ENCODE peak calls at places on chromosome 1, in five cellular contexts. Q is esophagus squamous epithelium; H is CD8-positive, alpha-beta memory T cell; X is cardiac muscle cell; N is adrenal gland. Y is an unnamed sample. For H3K4me1, the result is how much of the 10 kb centered on the place peaks cover.

GRCh38 chr1:940121-941026 is 16.7 kb downstream of the SAMD11 start:
- DNase-seq in Q (no peak), H (no peak), X (peak), N (peak), Y (peak)

GRCh38 chr1:67612690-67613322 is 72.2 kb upstream of the GADD45A start:
- DNase-seq in Q (no peak), H (no peak), X (peak), N (no peak), Y (no peak)

GRCh38 chr1:153259387-153259786 is at the start of gene LORICRIN:
- DNase-seq in Q (no peak), H (no peak), X (no peak), N (no peak), Y (no peak)

GRCh38 chr1:82106672-82107071 is 305.9 kb downstream of the ADGRL2 start:
- DNase-seq in Q (no peak), H (no peak), X (no peak), N (no peak), Y (no peak)

GRCh38 chr1:229880271-229881170 is 186.5 kb upstream of the GALNT2 start:
- DNase-seq in Q (no peak), H (no peak), X (no peak), N (no peak), Y (no peak)

GRCh38 chr1:230548997-230549396 is 93.3 kb upstream of the COG2 start:
- DNase-seq in Q (no peak), H (no peak), X (no peak), N (no peak), Y (no peak)

GRCh38 chr1:179142889-179143299 is 61.0 kb downstream of the TOR3A start:
- DNase-seq in Q (no peak), H (no peak), X (no peak), N (no peak), Y (no peak)

GRCh38 chr1:77031101-77031662 is 163.9 kb downstream of the ST6GALNAC5 start:
- DNase-seq in Q (no peak), H (no peak), X (no peak), N (no peak), Y (no peak)

GRCh38 chr1:25431495-25432363 is 1.0 kb downstream of the MACO1 start:
- DNase-seq in Q (no peak), H (no peak), X (no peak), N (peak), Y (peak)

GRCh38 chr1:35173516-35174224 is 19.3 kb downstream of the SFPQ start:
- DNase-seq in Q (no peak), H (no peak), X (no peak), N (no peak), Y (no peak)

GRCh38 chr1:156600733-156601121 is 552 bp downstream of the GPATCH4 start:
- DNase-seq in Q (no peak), H (no peak), X (no peak), N (no peak), Y (no peak)

GRCh38 chr1:3529099-3529729 is 74.7 kb downstream of the ARHGEF16 start:
- DNase-seq in Q (no peak), H (no peak), X (peak), N (no peak), Y (peak)

GRCh38 chr1:87957331-87957730 is 628.7 kb downstream of the LMO4 start:
- DNase-seq in Q (no peak), H (no peak), X (no peak), N (no peak), Y (no peak)

GRCh38 chr1:184060316-184060715 is 8.8 kb downstream of the TSEN15 start:
- DNase-seq in Q (no peak), H (no peak), X (no peak), N (no peak), Y (no peak)
- H3K4me3 ChIP-seq in Q (no peak), H (no peak), X (no peak), N (no peak), Y (no peak)

DNA sequence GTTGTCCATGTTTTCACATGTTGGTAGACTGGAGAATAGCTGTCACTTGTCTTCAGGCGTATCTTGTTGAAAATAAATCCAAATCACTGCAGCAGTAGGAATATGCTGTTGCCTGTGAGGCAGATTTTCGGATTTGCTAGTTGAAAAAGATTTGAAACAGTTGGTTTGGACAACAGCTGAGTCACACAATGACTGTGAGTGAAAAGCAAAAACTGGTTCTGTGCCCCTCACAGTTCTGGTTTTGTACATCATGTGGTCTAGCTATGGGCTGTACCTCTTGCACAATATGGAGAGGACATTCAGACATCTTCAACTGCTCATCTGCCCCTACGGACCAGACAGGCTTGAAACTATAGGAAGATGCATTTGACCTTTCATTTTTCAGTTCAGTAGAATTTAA is 1.8 kb downstream of the ARF1 start:
- DNase-seq in Q (no peak), H (no peak), X (no peak), N (peak), Y (peak)
- H3K4me1 ChIP-seq in Q (half or more), H (half or more), X (half or more), N (half or more), Y (half or more)

DNA sequence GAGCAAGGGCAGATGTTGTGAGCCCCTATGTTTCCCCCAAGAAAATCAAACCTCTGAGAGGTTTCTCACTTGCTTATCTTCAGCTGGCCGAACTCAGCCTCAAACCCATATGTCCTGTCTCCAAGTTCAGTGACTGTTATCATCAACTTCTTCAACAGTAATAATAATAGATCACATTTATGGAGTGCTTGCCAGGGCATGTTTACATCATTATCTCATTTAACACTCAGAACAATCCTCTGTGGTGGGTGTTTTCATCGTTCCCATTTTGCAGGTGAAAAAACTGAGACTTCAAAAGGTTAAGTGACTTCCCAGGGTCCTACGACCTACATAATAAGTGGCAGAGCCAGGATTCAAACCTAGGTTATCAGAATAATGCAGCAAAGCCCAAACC is 3.4 kb downstream of the CAPN2 start:
- DNase-seq in Q (no peak), H (no peak), X (no peak), N (no peak), Y (no peak)
- H3K4me3 ChIP-seq in Q (no peak), H (peak), X (no peak), N (no peak), Y (peak)

GRCh38 chr1:203992440-203992839 is 80.5 kb upstream of the SOX13 start:
- DNase-seq in Q (no peak), H (no peak), X (no peak), N (no peak), Y (no peak)
- H3K4me1 ChIP-seq in Q (under half), H (under half), X (under half), N (under half), Y (under half)

GRCh38 chr1:17441265-17441992 is 2.0 kb upstream of the RCC2 start:
- DNase-seq in Q (no peak), H (no peak), X (no peak), N (no peak), Y (no peak)
- H3K4me3 ChIP-seq in Q (peak), H (no peak), X (no peak), N (no peak), Y (no peak)

DNA sequence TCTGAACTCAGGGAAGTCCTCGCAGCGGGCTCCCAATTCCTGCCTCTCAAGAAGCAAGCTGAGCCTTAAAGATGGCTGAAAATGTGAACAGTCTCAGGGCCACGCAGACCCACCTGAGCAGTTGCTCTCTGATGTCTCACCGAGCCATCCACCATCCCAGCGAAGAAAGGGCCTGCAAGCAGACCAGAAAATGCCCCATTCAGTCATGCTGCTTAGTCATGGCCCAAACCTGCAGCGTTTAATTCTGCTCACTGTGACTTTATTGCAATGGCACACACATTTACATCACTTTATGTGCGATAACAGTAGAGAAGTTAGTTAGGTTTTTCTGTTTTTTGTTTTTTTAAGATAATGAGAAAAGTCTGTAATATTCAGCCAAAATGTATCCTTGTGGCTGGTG is 119.6 kb upstream of the IRF2BP2 start:
- DNase-seq in Q (no peak), H (no peak), X (no peak), N (no peak), Y (no peak)
- H3K4me1 ChIP-seq in Q (under half), H (half or more), X (under half), N (under half), Y (under half)

DNA sequence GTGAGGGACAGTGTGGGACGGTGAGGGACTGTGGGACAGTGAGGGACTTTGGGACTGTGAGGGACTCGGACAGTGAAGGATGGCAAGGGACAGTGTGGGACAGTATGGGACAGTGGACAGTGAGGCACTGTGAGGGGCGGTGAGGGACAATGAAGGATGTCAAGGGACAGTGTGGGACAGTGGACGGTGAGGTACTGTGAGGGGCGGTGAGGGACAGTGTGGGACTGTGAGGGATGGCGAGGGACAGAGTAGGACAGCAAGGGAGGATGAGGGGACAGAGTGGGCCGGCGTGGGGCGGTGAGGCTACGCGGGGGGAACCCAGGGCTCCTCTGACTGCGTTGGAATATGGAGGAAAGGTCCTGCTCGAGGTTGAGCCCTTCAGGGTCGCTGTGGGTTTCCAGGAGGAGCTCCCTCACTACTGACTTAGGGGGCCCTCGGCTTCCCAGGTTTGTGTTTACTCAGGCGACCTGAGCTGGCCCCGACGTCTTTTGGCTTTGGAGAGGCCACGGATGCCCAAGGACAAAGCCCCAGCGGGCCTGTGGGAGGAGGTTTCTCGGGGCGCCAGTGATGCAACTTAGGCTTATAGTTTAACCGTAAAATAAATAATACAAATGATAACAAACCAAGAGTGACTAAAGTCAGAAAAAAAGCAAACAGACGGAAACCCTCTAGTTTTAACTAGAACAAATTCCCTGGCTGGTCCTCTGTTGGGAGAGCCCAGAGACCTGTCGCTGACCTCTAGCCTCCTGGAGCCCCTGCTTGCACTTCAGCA is 1.1 kb upstream of the ERRFI1 start:
- DNase-seq in Q (no peak), H (no peak), X (no peak), N (peak), Y (peak)
- H3K4me3 ChIP-seq in Q (peak), H (no peak), X (peak), N (no peak), Y (peak)

GRCh38 chr1:6045561-6045960 is at the start of gene KCNAB2:
- DNase-seq in Q (no peak), H (no peak), X (no peak), N (no peak), Y (no peak)
- H3K4me1 ChIP-seq in Q (under half), H (under half), X (under half), N (under half), Y (under half)

GRCh38 chr1:224959121-224959520 is 29.6 kb downstream of the DNAH14 start:
- DNase-seq in Q (no peak), H (no peak), X (no peak), N (no peak), Y (no peak)
- H3K4me3 ChIP-seq in Q (no peak), H (no peak), X (no peak), N (no peak), Y (no peak)

GRCh38 chr1:192251735-192252134 is 65.1 kb upstream of the RGS21 start:
- DNase-seq in Q (no peak), H (no peak), X (no peak), N (no peak), Y (no peak)

GRCh38 chr1:192252776-192253175 is 64.0 kb upstream of the RGS21 start:
- DNase-seq in Q (no peak), H (no peak), X (no peak), N (no peak), Y (no peak)

GRCh38 chr1:192261476-192261875 is 55.3 kb upstream of the RGS21 start:
- DNase-seq in Q (no peak), H (no peak), X (no peak), N (no peak), Y (no peak)

GRCh38 chr1:192260076-192260475 is 56.7 kb upstream of the RGS21 start:
- DNase-seq in Q (no peak), H (no peak), X (no peak), N (no peak), Y (no peak)

DNA sequence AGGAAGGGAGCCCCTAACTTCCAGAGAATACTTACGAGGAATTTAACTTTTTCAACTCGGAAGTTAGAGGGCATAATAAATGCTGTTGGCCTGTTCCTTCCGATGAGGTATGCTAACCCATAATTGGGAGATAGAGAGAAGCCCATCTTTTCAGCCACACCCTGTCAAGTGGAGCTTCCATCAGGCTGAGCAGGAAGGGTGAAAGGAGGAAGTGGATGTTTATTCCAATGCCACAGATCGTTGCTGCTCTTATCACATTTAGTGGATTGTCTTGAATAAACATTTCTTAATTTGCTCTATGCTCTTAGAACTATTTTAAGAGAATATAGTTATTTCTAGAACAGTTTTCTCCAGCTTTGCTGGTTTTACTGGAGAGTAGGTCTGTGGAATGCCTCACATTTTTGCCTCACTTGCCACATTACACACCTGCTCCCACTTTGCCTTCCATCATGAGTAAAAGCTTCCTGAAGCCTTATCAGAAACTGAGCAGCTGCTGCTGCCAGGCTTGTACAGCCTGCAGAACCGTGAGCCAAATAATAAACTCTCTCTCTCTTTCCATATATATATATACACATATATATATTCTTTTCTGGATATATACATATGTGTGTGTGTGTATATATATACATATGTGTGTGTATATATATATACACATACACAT is 60.0 kb upstream of the RGS21 start:
- DNase-seq in Q (no peak), H (no peak), X (no peak), N (no peak), Y (no peak)
- H3K4me1 ChIP-seq in Q (under half), H (under half), X (under half), N (under half), Y (under half)